ENCODE peak calls at places on chromosomes 12 and 14, in six cellular contexts. One of them, this sample, is unnamed.
A peak's percentile ranks its signal among the peaks of the same experiment; 100 is the strongest.

GRCh38 chr14:39467889-39468524 is 35.8 kb upstream of the FBXO33 start:
- DNase-seq in H1: peak; percentile 33
- DNase-seq in neuronal stem cell: no peak
- DNase-seq in mesenchymal stem cell: peak; percentile 35
- DNase-seq in mesendoderm: peak; percentile 82
- DNase-seq in trophoblast cell: no peak
- DNase-seq in this sample: peak; percentile 43

GRCh38 chr12:2053675-2054070 is 886 bp downstream of the CACNA1C start:
- DNase-seq in H1: no peak
- DNase-seq in neuronal stem cell: no peak
- DNase-seq in mesenchymal stem cell: peak; percentile 43
- DNase-seq in mesendoderm: no peak
- DNase-seq in trophoblast cell: no peak
- DNase-seq in this sample: no peak

GRCh38 chr12:124428136-124428791 is 133.4 kb downstream of the RFLNA start:
- DNase-seq in H1: no peak
- DNase-seq in neuronal stem cell: no peak
- DNase-seq in mesenchymal stem cell: peak; percentile 97
- DNase-seq in mesendoderm: no peak
- DNase-seq in trophoblast cell: no peak
- DNase-seq in this sample: peak; percentile 86

GRCh38 chr12:121537814-121538698 is 42.8 kb downstream of the KDM2B start:
- DNase-seq in H1: no peak
- DNase-seq in neuronal stem cell: no peak
- DNase-seq in mesenchymal stem cell: peak; percentile 13
- DNase-seq in mesendoderm: no peak
- DNase-seq in trophoblast cell: no peak
- DNase-seq in this sample: no peak

GRCh38 chr14:79840068-79840467 is 371.2 kb downstream of the DIO2 start:
- DNase-seq in H1: no peak
- DNase-seq in neuronal stem cell: no peak
- DNase-seq in mesenchymal stem cell: no peak
- DNase-seq in mesendoderm: no peak
- DNase-seq in trophoblast cell: no peak
- DNase-seq in this sample: no peak

GRCh38 chr12:31220633-31221565 is 105.1 kb downstream of the SINHCAF start:
- DNase-seq in H1: no peak
- DNase-seq in neuronal stem cell: no peak
- DNase-seq in mesenchymal stem cell: peak; percentile 92
- DNase-seq in mesendoderm: peak; percentile 57
- DNase-seq in trophoblast cell: no peak
- DNase-seq in this sample: peak; percentile 17

GRCh38 chr14:102793531-102794328 is 16.5 kb downstream of the TRAF3 start:
- DNase-seq in H1: no peak
- DNase-seq in neuronal stem cell: no peak
- DNase-seq in mesenchymal stem cell: no peak
- DNase-seq in mesendoderm: no peak
- DNase-seq in trophoblast cell: no peak
- DNase-seq in this sample: no peak

GRCh38 chr12:3019005-3019680 is 58.0 kb upstream of the TSPAN9 start:
- DNase-seq in H1: no peak
- DNase-seq in neuronal stem cell: no peak
- DNase-seq in mesenchymal stem cell: no peak
- DNase-seq in mesendoderm: no peak
- DNase-seq in trophoblast cell: no peak
- DNase-seq in this sample: no peak

GRCh38 chr14:72619071-72619710 is 274.7 kb downstream of the DPF3 start:
- DNase-seq in H1: no peak
- DNase-seq in neuronal stem cell: no peak
- DNase-seq in mesenchymal stem cell: no peak
- DNase-seq in mesendoderm: no peak
- DNase-seq in trophoblast cell: no peak
- DNase-seq in this sample: no peak

GRCh38 chr14:21096889-21097615 is 1.4 kb downstream of the ZNF219 start:
- DNase-seq in H1: no peak
- DNase-seq in neuronal stem cell: no peak
- DNase-seq in mesenchymal stem cell: no peak
- DNase-seq in mesendoderm: peak; percentile 22
- DNase-seq in trophoblast cell: no peak
- DNase-seq in this sample: no peak

GRCh38 chr12:123942911-123943648 is 29.6 kb downstream of the CCDC92 start:
- DNase-seq in H1: no peak
- DNase-seq in neuronal stem cell: no peak
- DNase-seq in mesenchymal stem cell: no peak
- DNase-seq in mesendoderm: no peak
- DNase-seq in trophoblast cell: no peak
- DNase-seq in this sample: peak; percentile 41

GRCh38 chr12:2580821-2581220 is 213.9 kb upstream of the FKBP4 start:
- DNase-seq in H1: no peak
- DNase-seq in neuronal stem cell: no peak
- DNase-seq in mesenchymal stem cell: peak; percentile 86
- DNase-seq in mesendoderm: no peak
- DNase-seq in trophoblast cell: no peak
- DNase-seq in this sample: peak; percentile 83

GRCh38 chr12:76037130-76038105 is 5.8 kb upstream of the PHLDA1 start:
- DNase-seq in H1: no peak
- DNase-seq in neuronal stem cell: peak; percentile 53
- DNase-seq in mesenchymal stem cell: peak; percentile 84
- DNase-seq in mesendoderm: peak; percentile 86
- DNase-seq in trophoblast cell: peak; percentile 37
- DNase-seq in this sample: peak; percentile 87

GRCh38 chr14:89217876-89218275 is 199.2 kb downstream of the FOXN3 start:
- DNase-seq in H1: no peak
- DNase-seq in neuronal stem cell: no peak
- DNase-seq in mesenchymal stem cell: no peak
- DNase-seq in mesendoderm: no peak
- DNase-seq in trophoblast cell: peak; percentile 38
- DNase-seq in this sample: no peak

GRCh38 chr12:3137268-3137761 is 60.1 kb downstream of the TSPAN9 start:
- DNase-seq in H1: no peak
- DNase-seq in neuronal stem cell: no peak
- DNase-seq in mesenchymal stem cell: peak; percentile 67
- DNase-seq in mesendoderm: peak; percentile 72
- DNase-seq in trophoblast cell: no peak
- DNase-seq in this sample: peak; percentile 51

GRCh38 chr12:20438307-20438779 is 70.0 kb downstream of the PDE3A start:
- DNase-seq in H1: no peak
- DNase-seq in neuronal stem cell: no peak
- DNase-seq in mesenchymal stem cell: peak; percentile 41
- DNase-seq in mesendoderm: no peak
- DNase-seq in trophoblast cell: no peak
- DNase-seq in this sample: peak; percentile 69

GRCh38 chr14:89233184-89233583 is 183.8 kb downstream of the FOXN3 start:
- DNase-seq in H1: no peak
- DNase-seq in neuronal stem cell: no peak
- DNase-seq in mesenchymal stem cell: no peak
- DNase-seq in mesendoderm: no peak
- DNase-seq in trophoblast cell: no peak
- DNase-seq in this sample: no peak

GRCh38 chr14:34110531-34110930 is 159.7 kb upstream of the EGLN3 start:
- DNase-seq in H1: no peak
- DNase-seq in neuronal stem cell: no peak
- DNase-seq in mesenchymal stem cell: no peak
- DNase-seq in mesendoderm: no peak
- DNase-seq in trophoblast cell: no peak
- DNase-seq in this sample: no peak

GRCh38 chr14:95432152-95433093 is 84.0 kb downstream of the SYNE3 start:
- DNase-seq in H1: no peak
- DNase-seq in neuronal stem cell: no peak
- DNase-seq in mesenchymal stem cell: peak; percentile 33
- DNase-seq in mesendoderm: peak; percentile 60
- DNase-seq in trophoblast cell: no peak
- DNase-seq in this sample: peak; percentile 6

GRCh38 chr12:45268672-45269406 is 52.9 kb downstream of the ANO6 start:
- DNase-seq in H1: no peak
- DNase-seq in neuronal stem cell: no peak
- DNase-seq in mesenchymal stem cell: peak; percentile 89
- DNase-seq in mesendoderm: peak; percentile 79
- DNase-seq in trophoblast cell: peak; percentile 25
- DNase-seq in this sample: peak; percentile 82

GRCh38 chr14:89315493-89316456 is 101.3 kb downstream of the FOXN3 start:
- DNase-seq in H1: no peak
- DNase-seq in neuronal stem cell: no peak
- DNase-seq in mesenchymal stem cell: no peak
- DNase-seq in mesendoderm: no peak
- DNase-seq in trophoblast cell: no peak
- DNase-seq in this sample: no peak

GRCh38 chr12:66304296-66304915 is 2.1 kb downstream of the HELB start:
- DNase-seq in H1: no peak
- DNase-seq in neuronal stem cell: no peak
- DNase-seq in mesenchymal stem cell: no peak
- DNase-seq in mesendoderm: no peak
- DNase-seq in trophoblast cell: no peak
- DNase-seq in this sample: no peak

GRCh38 chr14:96176811-96177211 is 27.8 kb upstream of the BDKRB2 start:
- DNase-seq in H1: no peak
- DNase-seq in neuronal stem cell: no peak
- DNase-seq in mesenchymal stem cell: no peak
- DNase-seq in mesendoderm: no peak
- DNase-seq in trophoblast cell: no peak
- DNase-seq in this sample: peak; percentile 91

GRCh38 chr14:88559852-88560251 is 3.0 kb upstream of the ZC3H14 start:
- DNase-seq in H1: no peak
- DNase-seq in neuronal stem cell: no peak
- DNase-seq in mesenchymal stem cell: peak; percentile 80
- DNase-seq in mesendoderm: peak; percentile 52
- DNase-seq in trophoblast cell: no peak
- DNase-seq in this sample: peak; percentile 72

DNA sequence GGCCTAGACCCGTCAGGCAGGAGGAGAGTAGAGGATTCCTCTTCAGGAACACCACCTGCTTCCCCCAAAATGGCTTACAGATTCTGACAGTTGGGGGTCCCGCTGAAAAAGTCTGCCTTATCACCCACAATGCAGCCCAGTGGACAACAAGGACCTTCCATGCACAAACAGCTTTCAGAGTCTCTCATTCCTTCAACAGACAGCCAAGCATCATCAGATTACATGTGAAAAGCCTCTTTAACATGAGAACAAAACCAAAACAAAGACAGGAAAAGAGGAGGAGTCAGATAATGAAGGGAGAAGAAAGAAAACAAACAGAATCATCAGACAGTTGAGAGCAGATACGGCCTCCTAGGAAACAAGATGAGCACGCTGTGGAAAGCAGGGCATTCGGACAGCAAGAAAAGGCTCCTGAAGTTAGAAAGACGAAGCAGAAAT is 18.3 kb downstream of the KCTD10 start:
- DNase-seq in H1: no peak
- DNase-seq in neuronal stem cell: peak; percentile 35
- DNase-seq in mesenchymal stem cell: peak; percentile 83
- DNase-seq in mesendoderm: peak; percentile 66
- DNase-seq in trophoblast cell: no peak
- DNase-seq in this sample: peak; percentile 74
- H2AK5ac ChIP-seq in H1: peak overlapping the region; percentile 100
- H2AK5ac ChIP-seq in neuronal stem cell: peak overlapping the region; percentile 17
- H2AK5ac ChIP-seq in mesenchymal stem cell: peak overlapping the region; percentile 15
- H2AK5ac ChIP-seq in mesendoderm: no peak overlapping the region
- H2AK5ac ChIP-seq in trophoblast cell: peak overlapping the region; percentile 64
- H2AK5ac ChIP-seq in this sample: peak overlapping the region; percentile 96

GRCh38 chr14:104776961-104777807 is 18.4 kb downstream of the AKT1 start:
- DNase-seq in H1: no peak
- DNase-seq in neuronal stem cell: no peak
- DNase-seq in mesenchymal stem cell: no peak
- DNase-seq in mesendoderm: no peak
- DNase-seq in trophoblast cell: no peak
- DNase-seq in this sample: no peak

GRCh38 chr14:104774453-104775072 is 21.0 kb downstream of the AKT1 start:
- DNase-seq in H1: no peak
- DNase-seq in neuronal stem cell: no peak
- DNase-seq in mesenchymal stem cell: no peak
- DNase-seq in mesendoderm: no peak
- DNase-seq in trophoblast cell: peak; percentile 46
- DNase-seq in this sample: no peak

GRCh38 chr14:104777808-104778249 is 17.7 kb downstream of the AKT1 start:
- DNase-seq in H1: no peak
- DNase-seq in neuronal stem cell: no peak
- DNase-seq in mesenchymal stem cell: no peak
- DNase-seq in mesendoderm: no peak
- DNase-seq in trophoblast cell: no peak
- DNase-seq in this sample: no peak

GRCh38 chr14:104775073-104775489 is 20.5 kb downstream of the AKT1 start:
- DNase-seq in H1: no peak
- DNase-seq in neuronal stem cell: no peak
- DNase-seq in mesenchymal stem cell: no peak
- DNase-seq in mesendoderm: no peak
- DNase-seq in trophoblast cell: no peak
- DNase-seq in this sample: no peak

GRCh38 chr14:104776481-104776880 is 19.1 kb downstream of the AKT1 start:
- DNase-seq in H1: no peak
- DNase-seq in neuronal stem cell: no peak
- DNase-seq in mesenchymal stem cell: no peak
- DNase-seq in mesendoderm: no peak
- DNase-seq in trophoblast cell: no peak
- DNase-seq in this sample: no peak
- H3K36me3 ChIP-seq in H1: no peaks in the 10 kb centered on the region
- H3K36me3 ChIP-seq in neuronal stem cell: peaks cover 67% of the 10 kb centered on the region
- H3K36me3 ChIP-seq in mesenchymal stem cell: peaks cover 98% of the 10 kb centered on the region
- H3K36me3 ChIP-seq in mesendoderm: peaks cover 12% of the 10 kb centered on the region
- H3K36me3 ChIP-seq in trophoblast cell: peaks cover 94% of the 10 kb centered on the region
- H3K36me3 ChIP-seq in this sample: peaks cover 64% of the 10 kb centered on the region

GRCh38 chr12:50620975-50621360 is 116.2 kb downstream of the DIP2B start:
- DNase-seq in H1: no peak
- DNase-seq in neuronal stem cell: no peak
- DNase-seq in mesenchymal stem cell: no peak
- DNase-seq in mesendoderm: no peak
- DNase-seq in trophoblast cell: no peak
- DNase-seq in this sample: no peak
- H2AK5ac ChIP-seq in H1: no peak overlapping the region
- H2AK5ac ChIP-seq in neuronal stem cell: no peak overlapping the region
- H2AK5ac ChIP-seq in mesenchymal stem cell: no peak overlapping the region
- H2AK5ac ChIP-seq in mesendoderm: no peak overlapping the region
- H2AK5ac ChIP-seq in trophoblast cell: no peak overlapping the region
- H2AK5ac ChIP-seq in this sample: no peak overlapping the region

GRCh38 chr12:15904378-15904920 is 6.7 kb upstream of the DERA start:
- DNase-seq in H1: no peak
- DNase-seq in neuronal stem cell: no peak
- DNase-seq in mesenchymal stem cell: no peak
- DNase-seq in mesendoderm: no peak
- DNase-seq in trophoblast cell: no peak
- DNase-seq in this sample: no peak

GRCh38 chr12:15897433-15897832 is 13.7 kb upstream of the DERA start:
- DNase-seq in H1: no peak
- DNase-seq in neuronal stem cell: no peak
- DNase-seq in mesenchymal stem cell: no peak
- DNase-seq in mesendoderm: no peak
- DNase-seq in trophoblast cell: no peak
- DNase-seq in this sample: no peak

DNA sequence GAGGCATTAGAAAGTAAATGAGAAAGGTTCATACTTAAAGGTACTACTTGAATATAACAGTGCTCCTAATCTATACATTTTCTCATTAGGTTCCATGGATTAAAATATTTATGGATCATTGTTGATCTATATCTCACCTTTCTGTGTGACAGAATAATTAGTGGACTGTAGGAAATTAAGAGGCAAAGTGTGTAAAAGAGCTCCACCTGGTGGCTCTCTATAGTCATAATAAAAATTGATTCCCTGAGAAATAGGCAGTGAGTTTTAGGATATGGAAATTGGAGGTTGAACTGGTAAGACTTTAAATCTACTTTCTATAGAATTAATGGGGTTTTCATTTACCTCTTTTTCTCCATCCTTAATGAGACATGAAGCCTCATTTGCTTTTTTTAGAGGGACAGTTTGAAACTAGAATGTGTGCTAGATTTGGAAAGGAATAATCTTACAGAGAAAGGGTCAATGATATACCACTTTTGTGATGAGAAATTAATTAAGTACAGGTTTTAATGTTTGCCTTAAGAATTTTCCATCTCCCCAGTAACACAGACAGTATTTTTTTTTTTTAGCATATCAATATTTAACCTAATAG is 11.8 kb upstream of the DERA start:
- DNase-seq in H1: no peak
- DNase-seq in neuronal stem cell: no peak
- DNase-seq in mesenchymal stem cell: peak; percentile 54
- DNase-seq in mesendoderm: no peak
- DNase-seq in trophoblast cell: no peak
- DNase-seq in this sample: no peak
- H3K36me3 ChIP-seq in H1: peaks cover 11% of the 10 kb centered on the region
- H3K36me3 ChIP-seq in neuronal stem cell: peaks cover 100% of the 10 kb centered on the region
- H3K36me3 ChIP-seq in mesenchymal stem cell: peaks cover 17% of the 10 kb centered on the region
- H3K36me3 ChIP-seq in mesendoderm: peaks cover 4% of the 10 kb centered on the region
- H3K36me3 ChIP-seq in trophoblast cell: peaks cover 25% of the 10 kb centered on the region
- H3K36me3 ChIP-seq in this sample: peaks cover 38% of the 10 kb centered on the region

This sample was measured in IMR-90.